ENCODE peak calls at places on chromosome 1, in four cellular contexts. One of them, this sample, is unnamed.

GRCh38 chr1:151693057-151693651 is 23.4 kb downstream of the CELF3 start:
- DNase-seq in dorsolateral prefrontal cortex: no peak
- DNase-seq in IMR-90: peak; percentile 47
- DNase-seq in cardiac muscle cell: peak; percentile 52
- DNase-seq in this sample: no peak

GRCh38 chr1:232130815-232131474 is 499.0 kb downstream of the SIPA1L2 start:
- DNase-seq in IMR-90: no peak
- DNase-seq in dorsolateral prefrontal cortex: no peak
- DNase-seq in cardiac muscle cell: no peak
- DNase-seq in this sample: no peak

GRCh38 chr1:11652203-11652780 is 1.9 kb downstream of the FBXO2 start:
- DNase-seq in dorsolateral prefrontal cortex: no peak
- DNase-seq in cardiac muscle cell: no peak
- DNase-seq in IMR-90: no peak
- DNase-seq in this sample: no peak

GRCh38 chr1:107620753-107621152 is 344.2 kb downstream of the VAV3 start:
- DNase-seq in dorsolateral prefrontal cortex: no peak
- DNase-seq in cardiac muscle cell: no peak
- DNase-seq in IMR-90: no peak
- DNase-seq in this sample: no peak

GRCh38 chr1:181010789-181011188 is 11.9 kb downstream of the STX6 start:
- DNase-seq in cardiac muscle cell: no peak
- DNase-seq in IMR-90: peak; percentile 68
- DNase-seq in dorsolateral prefrontal cortex: no peak
- DNase-seq in this sample: no peak

GRCh38 chr1:53130878-53131589 is 11.4 kb downstream of the SLC1A7 start:
- DNase-seq in dorsolateral prefrontal cortex: no peak
- DNase-seq in cardiac muscle cell: no peak
- DNase-seq in IMR-90: no peak
- DNase-seq in this sample: no peak

GRCh38 chr1:165152727-165153126 is 203.8 kb downstream of the LMX1A start:
- DNase-seq in dorsolateral prefrontal cortex: no peak
- DNase-seq in cardiac muscle cell: peak; percentile 61
- DNase-seq in IMR-90: no peak
- DNase-seq in this sample: no peak

GRCh38 chr1:170355267-170355801 is 176.6 kb upstream of the GORAB start:
- DNase-seq in dorsolateral prefrontal cortex: no peak
- DNase-seq in IMR-90: no peak
- DNase-seq in cardiac muscle cell: no peak
- DNase-seq in this sample: no peak

GRCh38 chr1:173445164-173445563 is 32.0 kb upstream of the PRDX6 start:
- DNase-seq in dorsolateral prefrontal cortex: no peak
- DNase-seq in IMR-90: no peak
- DNase-seq in cardiac muscle cell: no peak
- DNase-seq in this sample: no peak

GRCh38 chr1:228902781-228903572 is 167.7 kb downstream of the RHOU start:
- DNase-seq in IMR-90: peak; percentile 99
- DNase-seq in cardiac muscle cell: no peak
- DNase-seq in dorsolateral prefrontal cortex: peak; percentile 72
- DNase-seq in this sample: no peak

GRCh38 chr1:37989381-37989930 is 366 bp downstream of the SF3A3 start:
- DNase-seq in cardiac muscle cell: peak; percentile 46
- DNase-seq in IMR-90: peak; percentile 23
- DNase-seq in dorsolateral prefrontal cortex: no peak
- DNase-seq in this sample: no peak

GRCh38 chr1:214492405-214493075 is 58.9 kb downstream of the PTPN14 start:
- DNase-seq in IMR-90: peak; percentile 57
- DNase-seq in dorsolateral prefrontal cortex: no peak
- DNase-seq in cardiac muscle cell: no peak
- DNase-seq in this sample: no peak

GRCh38 chr1:153963030-153963849 is at the start of gene SLC39A1:
- DNase-seq in IMR-90: peak; percentile 95
- DNase-seq in dorsolateral prefrontal cortex: peak; percentile 99
- DNase-seq in cardiac muscle cell: peak; percentile 99
- DNase-seq in this sample: peak; percentile 88

GRCh38 chr1:234231061-234231892 is 142.0 kb upstream of the COA6 start:
- DNase-seq in IMR-90: no peak
- DNase-seq in cardiac muscle cell: no peak
- DNase-seq in dorsolateral prefrontal cortex: no peak
- DNase-seq in this sample: no peak

GRCh38 chr1:85850238-85850637 is 142.0 kb upstream of the ZNHIT6 start:
- DNase-seq in dorsolateral prefrontal cortex: no peak
- DNase-seq in cardiac muscle cell: no peak
- DNase-seq in IMR-90: peak; percentile 95
- DNase-seq in this sample: no peak

GRCh38 chr1:69738458-69738857 is 170.7 kb downstream of the LRRC7 start:
- DNase-seq in cardiac muscle cell: no peak
- DNase-seq in dorsolateral prefrontal cortex: no peak
- DNase-seq in IMR-90: no peak
- DNase-seq in this sample: no peak

GRCh38 chr1:116372651-116373444 is at the start of gene ATP1A1:
- DNase-seq in dorsolateral prefrontal cortex: peak; percentile 98
- DNase-seq in IMR-90: peak; percentile 83
- DNase-seq in cardiac muscle cell: peak; percentile 96
- DNase-seq in this sample: peak; percentile 83

GRCh38 chr1:7299329-7299799 is 471.7 kb upstream of the VAMP3 start:
- DNase-seq in cardiac muscle cell: no peak
- DNase-seq in dorsolateral prefrontal cortex: peak; percentile 58
- DNase-seq in IMR-90: peak; percentile 100
- DNase-seq in this sample: no peak

GRCh38 chr1:86151427-86151826 is 5.1 kb downstream of the COL24A1 start:
- DNase-seq in cardiac muscle cell: no peak
- DNase-seq in dorsolateral prefrontal cortex: no peak
- DNase-seq in IMR-90: peak; percentile 82
- DNase-seq in this sample: no peak

GRCh38 chr1:77832889-77833288 is 53.4 kb downstream of the MIGA1 start:
- DNase-seq in IMR-90: peak; percentile 97
- DNase-seq in dorsolateral prefrontal cortex: no peak
- DNase-seq in cardiac muscle cell: no peak
- DNase-seq in this sample: no peak

GRCh38 chr1:172449585-172450523 is 6.0 kb upstream of the PIGC start:
- DNase-seq in dorsolateral prefrontal cortex: no peak
- DNase-seq in IMR-90: peak; percentile 51
- DNase-seq in cardiac muscle cell: peak; percentile 86
- DNase-seq in this sample: peak; percentile 13

GRCh38 chr1:222416001-222416791 is 131.7 kb downstream of the HHIPL2 start:
- DNase-seq in cardiac muscle cell: no peak
- DNase-seq in dorsolateral prefrontal cortex: no peak
- DNase-seq in IMR-90: peak; percentile 64
- DNase-seq in this sample: no peak

GRCh38 chr1:168365719-168366474 is 85.2 kb downstream of the TBX19 start:
- DNase-seq in IMR-90: no peak
- DNase-seq in cardiac muscle cell: peak; percentile 54
- DNase-seq in dorsolateral prefrontal cortex: no peak
- DNase-seq in this sample: no peak

GRCh38 chr1:116873680-116874271 is 35.9 kb upstream of the PTGFRN start:
- DNase-seq in IMR-90: no peak
- DNase-seq in cardiac muscle cell: no peak
- DNase-seq in dorsolateral prefrontal cortex: no peak
- DNase-seq in this sample: no peak

GRCh38 chr1:208170252-208170651 is 73.9 kb downstream of the PLXNA2 start:
- DNase-seq in dorsolateral prefrontal cortex: no peak
- DNase-seq in IMR-90: no peak
- DNase-seq in cardiac muscle cell: no peak
- DNase-seq in this sample: no peak

GRCh38 chr1:219316066-219316465 is 142.4 kb downstream of the LYPLAL1 start:
- DNase-seq in IMR-90: no peak
- DNase-seq in cardiac muscle cell: no peak
- DNase-seq in dorsolateral prefrontal cortex: no peak
- DNase-seq in this sample: no peak

GRCh38 chr1:1560178-1560577 is 14.5 kb downstream of the SSU72 start:
- DNase-seq in dorsolateral prefrontal cortex: no peak
- DNase-seq in IMR-90: no peak
- DNase-seq in cardiac muscle cell: no peak
- DNase-seq in this sample: no peak

GRCh38 chr1:19468397-19468956 is 16.9 kb downstream of the CAPZB start:
- DNase-seq in IMR-90: no peak
- DNase-seq in dorsolateral prefrontal cortex: no peak
- DNase-seq in cardiac muscle cell: no peak
- DNase-seq in this sample: no peak

GRCh38 chr1:92980732-92981647 is 19.7 kb upstream of the DIPK1A start:
- DNase-seq in dorsolateral prefrontal cortex: no peak
- DNase-seq in IMR-90: no peak
- DNase-seq in cardiac muscle cell: no peak
- DNase-seq in this sample: no peak

GRCh38 chr1:41840592-41841246 is 78.0 kb downstream of the HIVEP3 start:
- DNase-seq in IMR-90: no peak
- DNase-seq in cardiac muscle cell: no peak
- DNase-seq in dorsolateral prefrontal cortex: no peak
- DNase-seq in this sample: no peak

GRCh38 chr1:22398656-22399420 is 52.8 kb upstream of the ZBTB40 start:
- DNase-seq in dorsolateral prefrontal cortex: no peak
- DNase-seq in IMR-90: no peak
- DNase-seq in cardiac muscle cell: no peak
- DNase-seq in this sample: no peak

GRCh38 chr1:5571861-5572401 is 420.3 kb downstream of the NPHP4 start:
- DNase-seq in dorsolateral prefrontal cortex: no peak
- DNase-seq in IMR-90: no peak
- DNase-seq in cardiac muscle cell: no peak
- DNase-seq in this sample: no peak

GRCh38 chr1:111234866-111235265 is 7.4 kb downstream of the CHI3L2 start:
- DNase-seq in IMR-90: peak; percentile 70
- DNase-seq in cardiac muscle cell: no peak
- DNase-seq in dorsolateral prefrontal cortex: no peak
- DNase-seq in this sample: no peak

GRCh38 chr1:153394391-153394790 is 3.5 kb upstream of the S100A8 start:
- DNase-seq in cardiac muscle cell: no peak
- DNase-seq in IMR-90: no peak
- DNase-seq in dorsolateral prefrontal cortex: no peak
- DNase-seq in this sample: no peak

GRCh38 chr1:31760901-31761470 is 3.2 kb downstream of the ADGRB2 start:
- DNase-seq in cardiac muscle cell: peak; percentile 65
- DNase-seq in dorsolateral prefrontal cortex: no peak
- DNase-seq in IMR-90: peak; percentile 60
- DNase-seq in this sample: no peak
- H3K4me3 ChIP-seq in cardiac muscle cell: peak overlapping the region; percentile 44
- H3K4me3 ChIP-seq in dorsolateral prefrontal cortex: peak overlapping the region; percentile 57
- H3K4me3 ChIP-seq in IMR-90: peak overlapping the region; percentile 57
- H3K4me3 ChIP-seq in this sample: no peak overlapping the region

DNA sequence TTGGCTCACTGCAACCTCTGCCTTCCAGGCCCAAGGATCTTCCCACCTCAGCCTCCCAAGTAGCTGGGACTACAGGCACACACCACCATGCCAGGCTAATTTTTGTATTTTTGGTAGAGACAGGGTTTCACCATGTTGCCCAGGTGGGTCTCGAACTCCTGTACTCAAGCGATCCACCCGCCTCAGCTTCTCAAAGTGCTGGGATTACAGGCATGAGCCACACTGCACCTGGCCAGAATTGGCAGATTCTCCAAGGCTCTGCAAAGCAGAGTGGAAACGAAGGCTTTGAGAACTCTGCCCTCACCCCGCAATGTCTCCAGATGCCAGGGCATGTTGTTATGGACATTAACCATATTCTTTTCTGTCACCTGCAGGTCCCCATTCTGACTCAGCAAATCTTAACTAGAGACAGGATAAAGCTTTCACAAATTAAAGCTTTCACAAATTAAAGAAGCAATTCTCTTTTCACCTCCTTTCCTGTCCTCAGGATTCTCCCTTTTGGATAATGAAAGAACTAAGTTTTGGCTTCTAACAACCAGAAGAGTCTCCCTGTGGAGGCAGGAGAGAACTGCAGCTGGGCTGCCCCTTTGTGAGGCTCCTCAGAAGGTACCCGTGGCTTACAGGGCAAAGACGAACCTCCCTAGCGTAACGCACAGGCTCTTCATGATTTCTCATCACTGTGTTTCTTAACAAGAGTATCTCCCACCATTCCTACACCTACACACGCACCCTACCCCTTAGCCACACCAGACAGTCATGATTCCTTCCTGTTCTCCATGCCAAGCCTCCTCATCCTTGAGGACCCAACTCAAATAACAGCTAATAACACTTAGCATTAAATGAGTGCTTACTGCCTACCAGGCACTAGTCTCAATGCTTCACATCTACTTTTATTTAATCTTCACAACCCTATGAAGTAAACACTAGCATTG is 29.8 kb downstream of the GPA33 start:
- DNase-seq in dorsolateral prefrontal cortex: no peak
- DNase-seq in cardiac muscle cell: no peak
- DNase-seq in IMR-90: no peak
- DNase-seq in this sample: no peak
- TF ChIP-seq CTCF in dorsolateral prefrontal cortex: no peak
- TF ChIP-seq CTCF in cardiac muscle cell: peak; percentile 34
- TF ChIP-seq CTCF in IMR-90: peak; percentile 8
- TF ChIP-seq CTCF in this sample: peak; percentile 46

GRCh38 chr1:89556716-89557442 is 32.2 kb downstream of the LRRC8B start:
- DNase-seq in cardiac muscle cell: no peak
- DNase-seq in dorsolateral prefrontal cortex: no peak
- DNase-seq in IMR-90: no peak
- DNase-seq in this sample: no peak
- H3K4me3 ChIP-seq in cardiac muscle cell: no peak overlapping the region
- H3K4me3 ChIP-seq in dorsolateral prefrontal cortex: no peak overlapping the region
- H3K4me3 ChIP-seq in IMR-90: no peak overlapping the region
- H3K4me3 ChIP-seq in this sample: no peak overlapping the region

GRCh38 chr1:47675047-47675675 is 237.3 kb downstream of the FOXD2 start:
- DNase-seq in IMR-90: no peak
- DNase-seq in dorsolateral prefrontal cortex: no peak
- DNase-seq in cardiac muscle cell: no peak
- DNase-seq in this sample: no peak
- TF ChIP-seq CTCF in IMR-90: no peak
- TF ChIP-seq CTCF in dorsolateral prefrontal cortex: no peak
- TF ChIP-seq CTCF in cardiac muscle cell: no peak
- TF ChIP-seq CTCF in this sample: no peak

DNA sequence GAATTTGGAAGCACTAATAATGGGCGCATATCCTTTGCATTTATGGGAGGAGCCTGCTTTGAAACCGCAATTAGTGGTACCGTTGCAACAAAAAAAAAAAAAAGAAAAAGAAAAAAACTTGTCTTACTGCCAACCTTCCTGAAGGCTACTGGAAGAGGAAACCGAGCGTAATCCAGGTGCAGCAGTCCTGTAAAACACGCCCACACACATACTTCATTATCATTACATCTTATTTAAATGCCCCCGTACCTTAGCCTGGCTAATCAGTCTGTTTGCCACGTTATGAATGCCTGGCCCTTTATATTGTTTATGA is 686 bp upstream of the ZNF281 start:
- DNase-seq in cardiac muscle cell: peak; percentile 29
- DNase-seq in IMR-90: no peak
- DNase-seq in dorsolateral prefrontal cortex: no peak
- DNase-seq in this sample: no peak
- H3K4me3 ChIP-seq in cardiac muscle cell: peak overlapping the region; percentile 55
- H3K4me3 ChIP-seq in IMR-90: peak overlapping the region; percentile 86
- H3K4me3 ChIP-seq in dorsolateral prefrontal cortex: peak overlapping the region; percentile 97
- H3K4me3 ChIP-seq in this sample: peak overlapping the region; percentile 99